ENCODE peak calls at places on chromosomes 11 and 22, in six cellular contexts. D is colonic mucosa; C is lung; E is CD4-positive, alpha-beta memory T cell; W is left lung; J is CD8-positive, alpha-beta memory T cell. Q is an unnamed sample.
A peak's percentile ranks its signal among the peaks of the same experiment; 100 is the strongest.

GRCh38 chr11:11309906-11310305 is 43.1 kb downstream of the CSNK2A3 start:
- DNase-seq in C (no peak), D (no peak), J (no peak), W (no peak), E (no peak), Q (no peak)

GRCh38 chr11:15308840-15309239 is 194.1 kb downstream of the INSC start:
- DNase-seq in E (no peak), D (no peak), J (no peak), W (no peak), C (no peak), Q (no peak)

GRCh38 chr11:134372536-134372935 is 39.5 kb downstream of the B3GAT1 start:
- DNase-seq in D (no peak), C (no peak), J (no peak), E (no peak), W (peak; percentile 20), Q (no peak)

GRCh38 chr11:130510407-130511006 is 62.1 kb downstream of the ADAMTS15 start:
- DNase-seq in J (no peak), C (no peak), E (no peak), W (no peak), D (peak; percentile 39), Q (no peak)

GRCh38 chr11:1401656-1402221 is 12.0 kb downstream of the BRSK2 start:
- DNase-seq in W (peak; percentile 64), C (peak; percentile 56), E (peak; percentile 43), J (no peak), D (peak; percentile 66), Q (peak; percentile 47)

GRCh38 chr11:118851970-118852369 is 31.7 kb upstream of the CXCR5 start:
- DNase-seq in E (no peak), C (no peak), D (no peak), W (no peak), J (no peak), Q (no peak)

GRCh38 chr22:37135023-37135422 is 14.7 kb downstream of the IL2RB start:
- DNase-seq in D (no peak), E (no peak), W (no peak), J (no peak), C (no peak), Q (no peak)

GRCh38 chr11:123616505-123617198 is 37.8 kb downstream of the SCN3B start:
- DNase-seq in D (no peak), E (no peak), C (peak; percentile 34), J (no peak), W (peak; percentile 35), Q (no peak)

GRCh38 chr11:70206226-70206785 is 3.2 kb downstream of the FADD start:
- DNase-seq in C (no peak), W (no peak), D (no peak), E (no peak), J (no peak), Q (no peak)

GRCh38 chr22:23849009-23850006 is 8.4 kb upstream of the SLC2A11 start:
- DNase-seq in W (peak; percentile 81), D (peak; percentile 88), J (peak; percentile 82), C (peak; percentile 86), E (peak; percentile 86), Q (peak; percentile 78)

GRCh38 chr11:3085052-3085451 is 27.8 kb upstream of the CARS1 start:
- DNase-seq in C (no peak), W (no peak), D (no peak), J (no peak), E (no peak), Q (no peak)

GRCh38 chr11:74932169-74932568 is 16.7 kb downstream of the XRRA1 start:
- DNase-seq in W (no peak), C (no peak), J (no peak), D (no peak), E (no peak), Q (no peak)

GRCh38 chr11:116192509-116193206 is 580.1 kb downstream of the BUD13 start:
- DNase-seq in W (no peak), C (no peak), E (no peak), J (no peak), D (no peak), Q (no peak)

GRCh38 chr22:26170795-26171194 is 1.5 kb downstream of the SEZ6L start:
- DNase-seq in W (no peak), J (no peak), E (no peak), D (no peak), C (no peak), Q (no peak)

GRCh38 chr11:95682552-95682951 is 107.0 kb downstream of the FAM76B start:
- DNase-seq in C (no peak), W (no peak), E (no peak), J (no peak), D (no peak), Q (no peak)

GRCh38 chr11:43930868-43931716 is 11.3 kb upstream of the C11orf96 start:
- DNase-seq in D (no peak), W (no peak), C (no peak), J (no peak), E (no peak), Q (no peak)

GRCh38 chr22:23683545-23683944 is 7.3 kb upstream of the RGL4 start:
- DNase-seq in J (no peak), C (no peak), E (no peak), D (no peak), W (no peak), Q (no peak)

GRCh38 chr11:45551181-45551580 is 114.2 kb downstream of the CHST1 start:
- DNase-seq in C (no peak), W (no peak), E (no peak), D (no peak), J (no peak), Q (no peak)

GRCh38 chr11:29129850-29130249 is 887.0 kb downstream of the KCNA4 start:
- DNase-seq in J (no peak), W (no peak), C (no peak), D (no peak), E (no peak), Q (no peak)

GRCh38 chr22:41777749-41778395 is 22.6 kb upstream of the CCDC134 start:
- DNase-seq in J (no peak), C (no peak), E (no peak), W (no peak), D (no peak), Q (no peak)

GRCh38 chr11:57667065-57667714 is 724 bp upstream of the ZDHHC5 start:
- DNase-seq in J (peak; percentile 91), W (peak; percentile 99), E (no peak), C (peak; percentile 96), D (peak; percentile 95), Q (peak; percentile 82)

GRCh38 chr11:2390871-2391662 is 9.5 kb upstream of the TSSC4 start:
- DNase-seq in J (no peak), C (no peak), E (no peak), D (no peak), W (no peak), Q (no peak)

GRCh38 chr22:45007247-45007945 is 2.4 kb downstream of the PHF21B start:
- DNase-seq in E (no peak), W (no peak), D (no peak), C (no peak), J (no peak), Q (no peak)

GRCh38 chr11:125872138-125872491 is 15.4 kb upstream of the HYLS1 start:
- DNase-seq in J (no peak), W (no peak), D (no peak), C (no peak), E (no peak), Q (no peak)

GRCh38 chr11:133894956-133895549 is 49.7 kb upstream of the SPATA19 start:
- DNase-seq in C (no peak), W (no peak), J (no peak), D (no peak), E (no peak), Q (no peak)

GRCh38 chr22:47380692-47381091 is 618.2 kb downstream of the TBC1D22A start:
- DNase-seq in W (no peak), D (no peak), E (no peak), C (no peak), J (no peak), Q (no peak)
- H3K9me3 ChIP-seq in W (no peaks in the 10 kb centered on the region), D (no peaks in the 10 kb centered on the region), E (no peaks in the 10 kb centered on the region), C (no peaks in the 10 kb centered on the region), J (no peaks in the 10 kb centered on the region), Q (no peaks in the 10 kb centered on the region)

GRCh38 chr11:55172734-55173415 is 89.1 kb upstream of the TRIM48 start:
- DNase-seq in J (no peak), D (no peak), W (no peak), E (no peak), C (peak; percentile 25), Q (no peak)
- H3K9me3 ChIP-seq in J (no peaks in the 10 kb centered on the region), D (peaks cover 4% of the 10 kb centered on the region), W (peaks cover 94% of the 10 kb centered on the region), E (peaks cover 4% of the 10 kb centered on the region), C (peaks cover 12% of the 10 kb centered on the region), Q (no peaks in the 10 kb centered on the region)

GRCh38 chr11:35967042-35967441 is 23.2 kb downstream of the LDLRAD3 start:
- DNase-seq in J (no peak), E (no peak), D (no peak), W (no peak), C (no peak), Q (no peak)

GRCh38 chr11:35964846-35965245 is 21.0 kb downstream of the LDLRAD3 start:
- DNase-seq in C (no peak), E (no peak), D (no peak), W (no peak), J (no peak), Q (no peak)

GRCh38 chr11:35968386-35969088 is 24.7 kb downstream of the LDLRAD3 start:
- DNase-seq in C (no peak), E (no peak), W (no peak), J (no peak), D (no peak), Q (no peak)

GRCh38 chr11:35963911-35964310 is 20.0 kb downstream of the LDLRAD3 start:
- DNase-seq in D (no peak), C (no peak), J (no peak), E (no peak), W (no peak), Q (no peak)

DNA sequence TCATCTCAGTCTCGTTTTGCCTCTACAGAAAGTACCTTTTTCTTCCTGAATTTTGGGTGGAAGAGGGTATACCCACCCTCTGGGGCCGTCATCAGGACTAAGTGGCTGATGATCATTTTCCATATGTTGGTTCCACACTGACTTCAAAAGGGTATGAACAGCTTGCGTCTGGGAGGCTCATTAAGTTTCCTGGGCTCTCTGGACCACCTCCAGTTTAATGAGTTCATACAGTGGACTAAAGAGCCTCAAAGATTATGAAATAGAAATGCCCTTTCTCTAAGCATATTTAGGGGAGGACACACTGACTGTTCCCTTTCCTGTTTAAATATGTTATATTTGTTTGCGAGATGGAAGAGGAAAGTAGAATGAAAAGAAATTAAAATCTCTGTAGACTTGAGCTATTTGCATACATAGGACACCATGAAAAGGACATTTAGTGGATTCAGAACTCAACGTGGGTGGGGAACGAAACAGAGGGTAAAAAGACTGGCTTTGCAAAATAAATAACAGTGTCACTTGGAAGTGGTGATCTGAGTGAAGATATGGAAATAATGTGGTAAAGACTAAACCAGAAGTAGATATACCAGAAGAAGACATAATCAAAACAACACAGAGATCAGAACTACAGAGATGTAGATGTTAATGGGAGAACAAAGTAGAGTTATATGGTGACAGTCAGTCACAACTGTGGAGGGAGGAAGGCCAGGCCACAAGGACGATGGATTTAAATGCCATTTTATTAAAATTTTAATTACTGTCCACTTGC is 18.7 kb downstream of the LDLRAD3 start:
- DNase-seq in J (no peak), E (no peak), C (no peak), D (no peak), W (no peak), Q (no peak)
- H3K9me3 ChIP-seq in J (no peaks in the 10 kb centered on the region), E (no peaks in the 10 kb centered on the region), C (no peaks in the 10 kb centered on the region), D (no peaks in the 10 kb centered on the region), W (no peaks in the 10 kb centered on the region), Q (no peaks in the 10 kb centered on the region)

DNA sequence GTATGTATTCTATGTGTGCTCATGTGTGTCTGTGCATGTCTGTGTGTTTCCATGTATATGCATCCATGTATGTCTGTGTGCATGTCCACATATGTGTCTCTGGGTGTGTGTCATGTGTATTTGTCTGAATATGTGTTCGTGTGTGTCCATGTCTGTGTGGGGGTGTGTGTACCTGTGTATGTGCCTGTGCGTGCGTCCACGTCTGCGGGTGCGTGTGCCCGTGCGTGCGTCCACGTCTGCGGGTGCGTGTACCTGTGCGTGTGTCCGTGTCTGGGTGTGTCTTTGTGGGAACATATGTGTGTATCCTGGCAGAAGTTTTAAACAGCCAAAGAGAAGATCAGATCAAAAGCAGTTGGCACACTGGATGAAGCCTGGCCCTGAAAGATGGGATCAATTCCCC is 167.5 kb downstream of the MN1 start:
- DNase-seq in D (no peak), J (no peak), E (no peak), C (no peak), W (no peak), Q (no peak)
- H3K9me3 ChIP-seq in D (no peaks in the 10 kb centered on the region), J (no peaks in the 10 kb centered on the region), E (no peaks in the 10 kb centered on the region), C (no peaks in the 10 kb centered on the region), W (no peaks in the 10 kb centered on the region), Q (no peaks in the 10 kb centered on the region)